ENCODE peak calls at places on chromosomes 4 and X, in six cellular contexts. A, Z, O, R, G and H are unnamed samples. For H3K4me1, the result is how much of the 10 kb centered on the place peaks cover.

GRCh38 chr4:84235131-84235530 is 264.0 kb downstream of the NKX6-1 start:
- DNase-seq in Z (no peak), A (no peak), O (no peak), G (no peak), R (no peak), H (no peak)

GRCh38 chr4:56723201-56723605 is 42.1 kb upstream of the HOPX start:
- DNase-seq in O (no peak), A (no peak), Z (no peak), R (no peak), G (no peak), H (no peak)

GRCh38 chr4:110361921-110362320 is 114.0 kb upstream of the ENPEP start:
- DNase-seq in A (peak), R (no peak), G (no peak), Z (no peak), O (no peak), H (no peak)

GRCh38 chr4:22500831-22501714 is 14.8 kb downstream of the ADGRA3 start:
- DNase-seq in G (no peak), Z (no peak), A (no peak), R (no peak), O (no peak), H (no peak)

GRCh38 chr4:115575851-115576250 is 462.4 kb upstream of the NDST4 start:
- DNase-seq in A (no peak), Z (no peak), O (no peak), G (no peak), R (no peak), H (no peak)

GRCh38 chr4:3485011-3485881 is 22.1 kb downstream of the DOK7 start:
- DNase-seq in O (no peak), A (no peak), G (no peak), R (no peak), Z (no peak), H (no peak)

GRCh38 chr4:104829761-104830160 is 316.9 kb upstream of the TET2 start:
- DNase-seq in G (no peak), A (no peak), O (no peak), Z (no peak), R (no peak), H (no peak)

GRCh38 chr4:183285886-183286285 is 34.2 kb downstream of the CLDN22 start:
- DNase-seq in R (no peak), Z (no peak), A (no peak), G (no peak), O (no peak), H (no peak)

GRCh38 chrX:15983034-15983433 is 128.4 kb upstream of the AP1S2 start:
- DNase-seq in Z (no peak), A (no peak), G (no peak), O (no peak), R (no peak), H (no peak)

GRCh38 chr4:98448923-98449322 is 187.7 kb downstream of the RAP1GDS1 start:
- DNase-seq in O (peak), R (no peak), G (no peak), A (no peak), Z (no peak), H (no peak)

GRCh38 chrX:68694429-68695205 is 47.2 kb downstream of the STARD8 start:
- DNase-seq in A (no peak), O (no peak), G (no peak), Z (no peak), R (no peak), H (no peak)

GRCh38 chrX:19624754-19625153 is 109.4 kb upstream of the MAP3K15 start:
- DNase-seq in O (no peak), A (peak), R (no peak), Z (no peak), G (no peak), H (no peak)

GRCh38 chrX:19658030-19658429 is 142.7 kb upstream of the MAP3K15 start:
- DNase-seq in R (no peak), G (no peak), Z (no peak), A (peak), O (no peak), H (no peak)

GRCh38 chrX:634306-634958 is 3.8 kb downstream of the SHOX start:
- DNase-seq in G (peak), R (no peak), Z (no peak), A (no peak), O (no peak), H (no peak)

GRCh38 chr4:1488357-1488756 is 82.1 kb upstream of the NKX1-1 start:
- DNase-seq in R (no peak), Z (no peak), G (no peak), O (no peak), A (no peak), H (peak)

GRCh38 chr4:48546336-48546735 is 56.3 kb downstream of the ZAR1 start:
- DNase-seq in Z (no peak), R (no peak), G (no peak), O (peak), A (peak), H (no peak)

GRCh38 chrX:132411310-132411977 is 77.4 kb downstream of the MBNL3 start:
- DNase-seq in O (no peak), R (no peak), Z (no peak), A (no peak), G (no peak), H (no peak)

GRCh38 chrX:132406106-132406505 is 82.7 kb downstream of the MBNL3 start:
- DNase-seq in O (no peak), R (no peak), G (no peak), Z (no peak), A (no peak), H (no peak)

GRCh38 chrX:132404266-132404665 is 84.6 kb downstream of the MBNL3 start:
- DNase-seq in R (no peak), G (no peak), O (no peak), Z (no peak), A (no peak), H (no peak)

GRCh38 chrX:132409780-132410556 is 78.9 kb downstream of the MBNL3 start:
- DNase-seq in G (no peak), Z (no peak), R (no peak), O (no peak), A (no peak), H (no peak)

GRCh38 chrX:132407704-132408103 is 81.1 kb downstream of the MBNL3 start:
- DNase-seq in G (no peak), R (no peak), A (no peak), Z (no peak), O (no peak), H (no peak)
- H3K4me1 ChIP-seq in G (under half), R (under half), A (under half), Z (under half), O (under half), H (under half)

GRCh38 chr4:185683896-185684295 is 128.1 kb downstream of the SORBS2 start:
- DNase-seq in A (no peak), G (no peak), Z (no peak), R (no peak), O (no peak), H (no peak)
- H3K4me1 ChIP-seq in A (under half), G (under half), Z (under half), R (under half), O (under half), H (under half)

DNA sequence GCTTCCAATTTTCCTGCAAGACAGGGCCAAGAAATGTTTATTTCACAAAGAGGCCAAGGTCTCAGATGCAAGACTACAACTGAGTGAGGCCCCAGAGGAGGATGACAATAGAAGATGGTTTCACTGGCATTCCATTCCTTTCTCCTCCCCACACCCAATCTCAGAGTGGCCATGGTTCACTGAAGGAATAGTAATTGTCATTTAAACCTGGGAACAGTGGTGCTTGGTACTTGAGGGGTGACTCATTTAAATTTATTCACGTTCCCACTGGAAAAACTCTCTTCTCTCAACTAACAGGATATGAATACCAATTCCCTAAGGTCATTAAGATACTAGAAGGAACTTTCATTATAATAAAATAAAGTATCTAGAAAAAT is 35.3 kb upstream of the CXCL8 start:
- DNase-seq in A (peak), R (no peak), Z (no peak), G (no peak), O (no peak), H (no peak)
- H3K4me1 ChIP-seq in A (under half), R (under half), Z (under half), G (under half), O (under half), H (under half)

GRCh38 chr4:5827108-5828004 is 65.5 kb downstream of the CRMP1 start:
- DNase-seq in R (no peak), G (no peak), A (no peak), Z (no peak), O (no peak), H (no peak)
- H3K4me1 ChIP-seq in R (under half), G (under half), A (under half), Z (under half), O (under half), H (under half)

GRCh38 chr4:142369141-142369540 is 477.0 kb downstream of the INPP4B start:
- DNase-seq in G (no peak), Z (no peak), A (no peak), O (no peak), R (no peak), H (no peak)
- H3K4me1 ChIP-seq in G (under half), Z (under half), A (under half), O (half or more), R (under half), H (half or more)